ENCODE peak calls at places on chromosomes 5 and 9, in ten cellular contexts. R is brain microvascular endothelial cell; A is small intestine; J is GM12864; B is astrocyte; Q is AG10803; O is prostate gland; E is endothelial cell of umbilical vein; Y is CD8-positive, alpha-beta T cell; G is HL-60. M is an unnamed sample.

GRCh38 chr9:89179920-89180667 is 1.5 kb upstream of the SHC3 start:
- DNase-seq in R (peak), A (peak), J (no peak), B (peak), Q (peak), O (peak), E (peak), Y (no peak), G (peak), M (peak)

GRCh38 chr5:34585601-34586104 is 70.5 kb upstream of the RAI14 start:
- DNase-seq in R (peak), A (no peak), J (peak), B (peak), Q (peak), O (no peak), E (peak), Y (no peak), G (no peak), M (peak)

GRCh38 chr9:87606921-87607521 is 109.4 kb downstream of the DAPK1 start:
- DNase-seq in R (peak), A (no peak), J (no peak), B (peak), Q (peak), O (no peak), E (peak), Y (no peak), G (no peak), M (no peak)

GRCh38 chr9:660227-660626 is 181.3 kb upstream of the DMRT1 start:
- DNase-seq in R (no peak), A (no peak), J (peak), B (no peak), Q (no peak), O (no peak), E (no peak), Y (no peak), G (no peak), M (peak)

GRCh38 chr9:130042406-130042930 is 521 bp downstream of the FNBP1 start:
- DNase-seq in R (no peak), A (no peak), J (no peak), B (no peak), Q (no peak), O (no peak), E (no peak), Y (no peak), G (no peak), M (peak)

GRCh38 chr9:121286973-121287721 is 19.2 kb downstream of the GSN start:
- DNase-seq in R (peak), A (peak), J (no peak), B (peak), Q (peak), O (peak), E (peak), Y (no peak), G (peak), M (no peak)

GRCh38 chr9:5842926-5843325 is 10.0 kb upstream of the ERMP1 start:
- DNase-seq in R (no peak), A (no peak), J (no peak), B (no peak), Q (no peak), O (no peak), E (peak), Y (no peak), G (no peak), M (no peak)

GRCh38 chr9:137312852-137313325 is 10.8 kb upstream of the NRARP start:
- DNase-seq in R (no peak), A (no peak), J (no peak), B (no peak), Q (no peak), O (no peak), E (no peak), Y (no peak), G (no peak), M (no peak)

GRCh38 chr9:32631991-32632390 is 3.5 kb downstream of the TAF1L start:
- DNase-seq in R (no peak), A (no peak), J (no peak), B (no peak), Q (no peak), O (no peak), E (no peak), Y (no peak), G (no peak), M (no peak)

GRCh38 chr5:11046160-11046559 is 285.1 kb upstream of the DAP start:
- DNase-seq in R (peak), A (peak), J (no peak), B (no peak), Q (peak), O (no peak), E (no peak), Y (no peak), G (no peak), M (peak)

GRCh38 chr9:130765135-130766030 is 69.7 kb upstream of the ABL1 start:
- DNase-seq in R (no peak), A (no peak), J (peak), B (peak), Q (peak), O (no peak), E (peak), Y (no peak), G (no peak), M (peak)

GRCh38 chr5:1129725-1130082 is 17.8 kb upstream of the SLC12A7 start:
- DNase-seq in R (no peak), A (peak), J (no peak), B (no peak), Q (no peak), O (no peak), E (no peak), Y (no peak), G (no peak), M (no peak)

GRCh38 chr5:157955541-157956172 is 96.7 kb upstream of the CLINT1 start:
- DNase-seq in R (no peak), A (no peak), J (no peak), B (no peak), Q (no peak), O (no peak), E (no peak), Y (no peak), G (no peak), M (no peak)

GRCh38 chr9:94805585-94805984 is 79.1 kb downstream of the AOPEP start:
- DNase-seq in R (peak), A (peak), J (no peak), B (peak), Q (peak), O (peak), E (peak), Y (no peak), G (peak), M (no peak)

GRCh38 chr5:502325-503079 is 21.7 kb downstream of the SLC9A3 start:
- DNase-seq in R (no peak), A (no peak), J (no peak), B (no peak), Q (no peak), O (no peak), E (peak), Y (no peak), G (no peak), M (no peak)

GRCh38 chr5:168334161-168335094 is 43.0 kb downstream of the WWC1 start:
- DNase-seq in R (peak), A (no peak), J (no peak), B (peak), Q (peak), O (no peak), E (no peak), Y (no peak), G (no peak), M (no peak)

GRCh38 chr9:33225319-33226152 is 14.4 kb upstream of the SPINK4 start:
- DNase-seq in R (peak), A (peak), J (peak), B (peak), Q (peak), O (peak), E (peak), Y (peak), G (peak), M (peak)

GRCh38 chr9:136090768-136091581 is 4.1 kb downstream of the NACC2 start:
- DNase-seq in R (no peak), A (no peak), J (no peak), B (no peak), Q (no peak), O (no peak), E (no peak), Y (no peak), G (peak), M (no peak)

GRCh38 chr5:119439140-119439625 is 13.1 kb upstream of the HSD17B4 start:
- DNase-seq in R (no peak), A (peak), J (no peak), B (no peak), Q (no peak), O (no peak), E (no peak), Y (no peak), G (no peak), M (no peak)

GRCh38 chr5:157750320-157750719 is 6.8 kb downstream of the LSM11 start:
- DNase-seq in R (peak), A (no peak), J (no peak), B (peak), Q (peak), O (no peak), E (peak), Y (no peak), G (no peak), M (no peak)

GRCh38 chr5:107523019-107523680 is 147.6 kb downstream of the EFNA5 start:
- DNase-seq in R (no peak), A (no peak), J (no peak), B (no peak), Q (no peak), O (no peak), E (no peak), Y (no peak), G (no peak), M (no peak)

GRCh38 chr5:168076561-168076991 is 214.9 kb upstream of the WWC1 start:
- DNase-seq in R (peak), A (no peak), J (no peak), B (no peak), Q (peak), O (peak), E (no peak), Y (no peak), G (no peak), M (peak)

GRCh38 chr5:149166591-149167100 is 25.4 kb downstream of the ABLIM3 start:
- DNase-seq in R (no peak), A (no peak), J (no peak), B (no peak), Q (no peak), O (no peak), E (no peak), Y (no peak), G (no peak), M (no peak)
- H3K4me3 ChIP-seq in R (no peak), A (no peak), J (no peak), B (no peak), Q (no peak), O (no peak), E (no peak), Y (no peak), G (no peak), M (no peak)

GRCh38 chr5:138611295-138612220 is 36.4 kb upstream of the HSPA9 start:
- DNase-seq in R (no peak), A (no peak), J (no peak), B (no peak), Q (no peak), O (no peak), E (peak), Y (no peak), G (no peak), M (no peak)
- H3K4me3 ChIP-seq in R (peak), A (no peak), J (no peak), B (peak), Q (peak), O (peak), E (peak), Y (no peak), G (no peak), M (no peak)

GRCh38 chr5:132528866-132529634 is 14.3 kb downstream of the IL5 start:
- DNase-seq in R (no peak), A (no peak), J (no peak), B (no peak), Q (no peak), O (no peak), E (peak), Y (no peak), G (no peak), M (peak)

GRCh38 chr5:132526290-132526973 is 16.9 kb downstream of the IL5 start:
- DNase-seq in R (peak), A (peak), J (no peak), B (no peak), Q (peak), O (peak), E (peak), Y (no peak), G (no peak), M (peak)

GRCh38 chr5:132530946-132531345 is 12.4 kb downstream of the IL5 start:
- DNase-seq in R (no peak), A (no peak), J (no peak), B (no peak), Q (no peak), O (no peak), E (no peak), Y (no peak), G (no peak), M (no peak)

GRCh38 chr5:132525299-132525724 is 18.0 kb downstream of the IL5 start:
- DNase-seq in R (no peak), A (no peak), J (peak), B (no peak), Q (peak), O (no peak), E (no peak), Y (no peak), G (no peak), M (peak)

GRCh38 chr5:132526974-132527564 is 16.3 kb downstream of the IL5 start:
- DNase-seq in R (no peak), A (no peak), J (no peak), B (no peak), Q (no peak), O (no peak), E (no peak), Y (no peak), G (no peak), M (no peak)
- H3K4me3 ChIP-seq in R (no peak), A (no peak), J (no peak), B (no peak), Q (no peak), O (no peak), E (no peak), Y (no peak), G (no peak), M (no peak)

GRCh38 chr5:141094481-141095262 is at the start of gene PCDHB2:
- DNase-seq in R (no peak), A (no peak), J (no peak), B (peak), Q (peak), O (peak), E (peak), Y (no peak), G (no peak), M (no peak)
- H3K4me3 ChIP-seq in R (no peak), A (no peak), J (no peak), B (peak), Q (peak), O (no peak), E (no peak), Y (no peak), G (no peak), M (no peak)

DNA sequence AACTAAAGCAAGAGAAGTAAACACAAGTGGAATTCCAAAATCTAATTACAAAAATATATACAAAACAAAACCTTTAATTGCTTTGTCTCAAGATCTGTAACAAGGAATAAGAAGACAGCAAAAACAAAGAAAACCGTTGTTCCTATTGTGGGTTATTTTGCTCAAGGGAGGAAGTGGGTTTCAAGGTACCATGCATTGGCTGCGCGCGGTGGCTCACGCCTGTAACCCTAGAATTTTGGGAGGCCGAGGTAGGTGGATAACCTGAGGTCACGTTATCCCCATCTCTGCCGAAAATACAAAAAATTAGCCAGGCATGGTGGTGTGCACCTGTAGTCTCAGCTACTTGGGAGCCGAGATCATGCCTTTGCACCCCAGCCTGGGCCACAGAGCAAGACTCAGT is 12.1 kb upstream of the IQGAP2 start:
- DNase-seq in R (no peak), A (peak), J (no peak), B (no peak), Q (no peak), O (no peak), E (no peak), Y (peak), G (no peak), M (no peak)
- H3K4me3 ChIP-seq in R (no peak), A (no peak), J (no peak), B (no peak), Q (no peak), O (no peak), E (no peak), Y (no peak), G (no peak), M (no peak)

DNA sequence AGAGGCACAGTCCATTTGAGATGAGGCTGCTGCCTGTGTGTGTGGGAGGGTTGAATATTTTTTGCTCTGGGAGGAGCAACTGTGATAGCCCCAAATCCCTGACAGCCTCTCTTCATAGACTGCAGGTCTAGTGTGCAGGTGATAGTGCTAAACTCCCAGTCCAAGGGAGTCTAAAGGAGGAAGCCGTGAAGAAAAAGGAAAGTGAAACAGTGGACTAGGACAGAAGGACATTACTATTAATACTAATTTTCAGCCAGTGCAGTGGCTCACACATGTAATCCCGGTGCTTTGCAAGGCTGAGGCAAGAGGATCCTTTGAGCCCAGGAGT is 295.0 kb downstream of the PDE4D start:
- DNase-seq in R (no peak), A (peak), J (no peak), B (no peak), Q (no peak), O (no peak), E (peak), Y (no peak), G (no peak), M (peak)
- H3K4me3 ChIP-seq in R (peak), A (no peak), J (no peak), B (no peak), Q (peak), O (no peak), E (peak), Y (no peak), G (no peak), M (peak)

GRCh38 chr9:34646211-34647083 is at the start of gene GALT:
- DNase-seq in R (peak), A (peak), J (peak), B (peak), Q (peak), O (peak), E (peak), Y (peak), G (peak), M (peak)
- H3K4me3 ChIP-seq in R (peak), A (peak), J (peak), B (peak), Q (peak), O (peak), E (peak), Y (peak), G (peak), M (peak)

GRCh38 chr9:36392489-36392888 is 7.6 kb downstream of the RNF38 start:
- DNase-seq in R (peak), A (no peak), J (no peak), B (no peak), Q (no peak), O (no peak), E (no peak), Y (no peak), G (no peak), M (no peak)
- H3K4me3 ChIP-seq in R (no peak), A (no peak), J (no peak), B (no peak), Q (no peak), O (no peak), E (no peak), Y (no peak), G (no peak), M (no peak)

GRCh38 chr5:113693621-113694130 is 180.2 kb downstream of the YTHDC2 start:
- DNase-seq in R (no peak), A (no peak), J (no peak), B (no peak), Q (no peak), O (no peak), E (no peak), Y (no peak), G (no peak), M (no peak)

GRCh38 chr5:113692466-113693204 is 179.1 kb downstream of the YTHDC2 start:
- DNase-seq in R (no peak), A (no peak), J (no peak), B (no peak), Q (no peak), O (no peak), E (no peak), Y (no peak), G (no peak), M (no peak)

DNA sequence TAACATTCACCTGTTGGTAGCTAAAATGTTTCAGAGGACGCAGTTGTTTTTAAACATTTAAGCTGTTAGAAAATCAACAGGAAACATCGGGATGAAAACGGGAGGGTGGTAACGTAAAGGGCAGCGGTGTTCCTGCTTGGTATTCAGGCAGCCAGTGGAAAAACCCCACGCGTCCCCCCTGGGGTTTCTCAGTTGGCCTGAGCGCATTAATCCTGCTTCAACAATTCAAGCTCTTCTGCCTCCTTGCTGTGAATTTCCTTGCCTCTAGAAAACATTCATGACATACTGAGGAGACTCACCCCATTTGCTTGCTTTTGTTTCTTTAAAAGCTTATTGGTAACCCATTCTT is 179.7 kb downstream of the YTHDC2 start:
- DNase-seq in R (no peak), A (no peak), J (no peak), B (no peak), Q (no peak), O (no peak), E (peak), Y (no peak), G (no peak), M (no peak)
- H3K4me3 ChIP-seq in R (no peak), A (no peak), J (no peak), B (no peak), Q (no peak), O (no peak), E (no peak), Y (no peak), G (no peak), M (no peak)

GRCh38 chr9:134705786-134706185 is 64.2 kb downstream of the COL5A1 start:
- DNase-seq in R (no peak), A (no peak), J (no peak), B (no peak), Q (no peak), O (no peak), E (no peak), Y (no peak), G (no peak), M (no peak)

GRCh38 chr9:134708672-134709038 is 67.1 kb downstream of the COL5A1 start:
- DNase-seq in R (no peak), A (no peak), J (no peak), B (no peak), Q (no peak), O (no peak), E (no peak), Y (no peak), G (no peak), M (no peak)

GRCh38 chr9:134707731-134708671 is 66.4 kb downstream of the COL5A1 start:
- DNase-seq in R (no peak), A (no peak), J (no peak), B (no peak), Q (no peak), O (no peak), E (no peak), Y (no peak), G (no peak), M (no peak)

GRCh38 chr9:134706522-134706921 is 64.9 kb downstream of the COL5A1 start:
- DNase-seq in R (no peak), A (no peak), J (no peak), B (no peak), Q (peak), O (no peak), E (no peak), Y (no peak), G (no peak), M (no peak)

GRCh38 chr9:134707031-134707680 is 65.6 kb downstream of the COL5A1 start:
- DNase-seq in R (peak), A (no peak), J (no peak), B (peak), Q (peak), O (peak), E (peak), Y (no peak), G (no peak), M (no peak)
- H3K4me3 ChIP-seq in R (no peak), A (no peak), J (no peak), B (no peak), Q (no peak), O (no peak), E (no peak), Y (no peak), G (no peak), M (no peak)